ENCODE peak calls at places on chromosomes 11 and 22, in eight cellular contexts. One of them, this sample, is unnamed.

GRCh38 chr11:87892291-87892690 is 283.0 kb downstream of the RAB38 start:
- DNase-seq in COLO829: no peak
- DNase-seq in activated T-cell treated with anti-CD3 and anti-CD28 coated beads, Interleukin-2, amount 50 U/mL, for 72 hours: no peak
- DNase-seq in naive thymus-derived CD8-positive, alpha-beta T cell: no peak
- DNase-seq in non-pigmented ciliary epithelial cell: no peak
- DNase-seq in activated CD4-positive, alpha-beta T cell treated with anti-CD3 and anti-CD28 coated beads, Interleukin-2, amount 50 U/mL, for 24 hours: no peak
- DNase-seq in iris pigment epithelial cell: no peak
- DNase-seq in naive thymus-derived CD4-positive, alpha-beta T cell: no peak
- DNase-seq in this sample: no peak

GRCh38 chr11:34869425-34869824 is 46.8 kb downstream of the APIP start:
- DNase-seq in COLO829: no peak
- DNase-seq in activated T-cell treated with anti-CD3 and anti-CD28 coated beads, Interleukin-2, amount 50 U/mL, for 72 hours: no peak
- DNase-seq in naive thymus-derived CD8-positive, alpha-beta T cell: no peak
- DNase-seq in non-pigmented ciliary epithelial cell: no peak
- DNase-seq in activated CD4-positive, alpha-beta T cell treated with anti-CD3 and anti-CD28 coated beads, Interleukin-2, amount 50 U/mL, for 24 hours: no peak
- DNase-seq in iris pigment epithelial cell: peak
- DNase-seq in naive thymus-derived CD4-positive, alpha-beta T cell: no peak
- DNase-seq in this sample: no peak

GRCh38 chr22:24523873-24524272 is 28.7 kb downstream of the UPB1 start:
- DNase-seq in COLO829: no peak
- DNase-seq in activated T-cell treated with anti-CD3 and anti-CD28 coated beads, Interleukin-2, amount 50 U/mL, for 72 hours: no peak
- DNase-seq in naive thymus-derived CD8-positive, alpha-beta T cell: no peak
- DNase-seq in non-pigmented ciliary epithelial cell: peak
- DNase-seq in activated CD4-positive, alpha-beta T cell treated with anti-CD3 and anti-CD28 coated beads, Interleukin-2, amount 50 U/mL, for 24 hours: no peak
- DNase-seq in iris pigment epithelial cell: peak
- DNase-seq in naive thymus-derived CD4-positive, alpha-beta T cell: no peak
- DNase-seq in this sample: no peak

GRCh38 chr11:114719562-114719961 is 41.2 kb downstream of the NXPE2 start:
- DNase-seq in COLO829: no peak
- DNase-seq in activated T-cell treated with anti-CD3 and anti-CD28 coated beads, Interleukin-2, amount 50 U/mL, for 72 hours: no peak
- DNase-seq in naive thymus-derived CD8-positive, alpha-beta T cell: no peak
- DNase-seq in non-pigmented ciliary epithelial cell: no peak
- DNase-seq in activated CD4-positive, alpha-beta T cell treated with anti-CD3 and anti-CD28 coated beads, Interleukin-2, amount 50 U/mL, for 24 hours: no peak
- DNase-seq in iris pigment epithelial cell: no peak
- DNase-seq in naive thymus-derived CD4-positive, alpha-beta T cell: no peak
- DNase-seq in this sample: no peak

GRCh38 chr11:31805629-31806185 is 5.4 kb downstream of the PAX6 start:
- DNase-seq in COLO829: no peak
- DNase-seq in activated T-cell treated with anti-CD3 and anti-CD28 coated beads, Interleukin-2, amount 50 U/mL, for 72 hours: peak
- DNase-seq in naive thymus-derived CD8-positive, alpha-beta T cell: no peak
- DNase-seq in non-pigmented ciliary epithelial cell: no peak
- DNase-seq in activated CD4-positive, alpha-beta T cell treated with anti-CD3 and anti-CD28 coated beads, Interleukin-2, amount 50 U/mL, for 24 hours: no peak
- DNase-seq in iris pigment epithelial cell: no peak
- DNase-seq in naive thymus-derived CD4-positive, alpha-beta T cell: no peak
- DNase-seq in this sample: peak

GRCh38 chr22:22802346-22802970 is 85.2 kb upstream of the IGLL5 start:
- DNase-seq in COLO829: peak
- DNase-seq in activated T-cell treated with anti-CD3 and anti-CD28 coated beads, Interleukin-2, amount 50 U/mL, for 72 hours: peak
- DNase-seq in naive thymus-derived CD8-positive, alpha-beta T cell: peak
- DNase-seq in non-pigmented ciliary epithelial cell: no peak
- DNase-seq in activated CD4-positive, alpha-beta T cell treated with anti-CD3 and anti-CD28 coated beads, Interleukin-2, amount 50 U/mL, for 24 hours: no peak
- DNase-seq in iris pigment epithelial cell: no peak
- DNase-seq in naive thymus-derived CD4-positive, alpha-beta T cell: no peak
- DNase-seq in this sample: no peak

GRCh38 chr11:17734418-17734911 is at the start of gene KCNC1:
- DNase-seq in COLO829: no peak
- DNase-seq in activated T-cell treated with anti-CD3 and anti-CD28 coated beads, Interleukin-2, amount 50 U/mL, for 72 hours: no peak
- DNase-seq in naive thymus-derived CD8-positive, alpha-beta T cell: no peak
- DNase-seq in non-pigmented ciliary epithelial cell: no peak
- DNase-seq in activated CD4-positive, alpha-beta T cell treated with anti-CD3 and anti-CD28 coated beads, Interleukin-2, amount 50 U/mL, for 24 hours: no peak
- DNase-seq in iris pigment epithelial cell: peak
- DNase-seq in naive thymus-derived CD4-positive, alpha-beta T cell: no peak
- DNase-seq in this sample: no peak

GRCh38 chr11:14541180-14541579 is 21.0 kb upstream of the PSMA1 start:
- DNase-seq in COLO829: no peak
- DNase-seq in activated T-cell treated with anti-CD3 and anti-CD28 coated beads, Interleukin-2, amount 50 U/mL, for 72 hours: no peak
- DNase-seq in naive thymus-derived CD8-positive, alpha-beta T cell: no peak
- DNase-seq in non-pigmented ciliary epithelial cell: no peak
- DNase-seq in activated CD4-positive, alpha-beta T cell treated with anti-CD3 and anti-CD28 coated beads, Interleukin-2, amount 50 U/mL, for 24 hours: no peak
- DNase-seq in iris pigment epithelial cell: no peak
- DNase-seq in naive thymus-derived CD4-positive, alpha-beta T cell: no peak
- DNase-seq in this sample: no peak

GRCh38 chr11:68149417-68149816 is 28.2 kb upstream of the CHKA start:
- DNase-seq in COLO829: no peak
- DNase-seq in activated T-cell treated with anti-CD3 and anti-CD28 coated beads, Interleukin-2, amount 50 U/mL, for 72 hours: no peak
- DNase-seq in naive thymus-derived CD8-positive, alpha-beta T cell: no peak
- DNase-seq in non-pigmented ciliary epithelial cell: no peak
- DNase-seq in activated CD4-positive, alpha-beta T cell treated with anti-CD3 and anti-CD28 coated beads, Interleukin-2, amount 50 U/mL, for 24 hours: no peak
- DNase-seq in iris pigment epithelial cell: no peak
- DNase-seq in naive thymus-derived CD4-positive, alpha-beta T cell: no peak
- DNase-seq in this sample: no peak

GRCh38 chr11:110091995-110092576 is 1.1 kb upstream of the ZC3H12C start:
- DNase-seq in COLO829: no peak
- DNase-seq in activated T-cell treated with anti-CD3 and anti-CD28 coated beads, Interleukin-2, amount 50 U/mL, for 72 hours: no peak
- DNase-seq in naive thymus-derived CD8-positive, alpha-beta T cell: no peak
- DNase-seq in non-pigmented ciliary epithelial cell: no peak
- DNase-seq in activated CD4-positive, alpha-beta T cell treated with anti-CD3 and anti-CD28 coated beads, Interleukin-2, amount 50 U/mL, for 24 hours: no peak
- DNase-seq in iris pigment epithelial cell: peak
- DNase-seq in naive thymus-derived CD4-positive, alpha-beta T cell: no peak
- DNase-seq in this sample: no peak

GRCh38 chr11:123083623-123084029 is 21.7 kb upstream of the HSPA8 start:
- DNase-seq in COLO829: peak
- DNase-seq in activated T-cell treated with anti-CD3 and anti-CD28 coated beads, Interleukin-2, amount 50 U/mL, for 72 hours: peak
- DNase-seq in naive thymus-derived CD8-positive, alpha-beta T cell: no peak
- DNase-seq in non-pigmented ciliary epithelial cell: peak
- DNase-seq in activated CD4-positive, alpha-beta T cell treated with anti-CD3 and anti-CD28 coated beads, Interleukin-2, amount 50 U/mL, for 24 hours: peak
- DNase-seq in iris pigment epithelial cell: peak
- DNase-seq in naive thymus-derived CD4-positive, alpha-beta T cell: no peak
- DNase-seq in this sample: peak

GRCh38 chr22:28736296-28737155 is 5.1 kb downstream of the CHEK2 start:
- DNase-seq in COLO829: no peak
- DNase-seq in activated T-cell treated with anti-CD3 and anti-CD28 coated beads, Interleukin-2, amount 50 U/mL, for 72 hours: no peak
- DNase-seq in naive thymus-derived CD8-positive, alpha-beta T cell: no peak
- DNase-seq in non-pigmented ciliary epithelial cell: no peak
- DNase-seq in activated CD4-positive, alpha-beta T cell treated with anti-CD3 and anti-CD28 coated beads, Interleukin-2, amount 50 U/mL, for 24 hours: no peak
- DNase-seq in iris pigment epithelial cell: no peak
- DNase-seq in naive thymus-derived CD4-positive, alpha-beta T cell: no peak
- DNase-seq in this sample: no peak

GRCh38 chr22:16989915-16990314 is 18.1 kb downstream of the GAB4 start:
- DNase-seq in COLO829: peak
- DNase-seq in activated T-cell treated with anti-CD3 and anti-CD28 coated beads, Interleukin-2, amount 50 U/mL, for 72 hours: no peak
- DNase-seq in naive thymus-derived CD8-positive, alpha-beta T cell: no peak
- DNase-seq in non-pigmented ciliary epithelial cell: no peak
- DNase-seq in activated CD4-positive, alpha-beta T cell treated with anti-CD3 and anti-CD28 coated beads, Interleukin-2, amount 50 U/mL, for 24 hours: no peak
- DNase-seq in iris pigment epithelial cell: no peak
- DNase-seq in naive thymus-derived CD4-positive, alpha-beta T cell: no peak
- DNase-seq in this sample: no peak

GRCh38 chr11:126104420-126104819 is 41.8 kb upstream of the CDON start:
- DNase-seq in COLO829: no peak
- DNase-seq in activated T-cell treated with anti-CD3 and anti-CD28 coated beads, Interleukin-2, amount 50 U/mL, for 72 hours: no peak
- DNase-seq in naive thymus-derived CD8-positive, alpha-beta T cell: no peak
- DNase-seq in non-pigmented ciliary epithelial cell: no peak
- DNase-seq in activated CD4-positive, alpha-beta T cell treated with anti-CD3 and anti-CD28 coated beads, Interleukin-2, amount 50 U/mL, for 24 hours: no peak
- DNase-seq in iris pigment epithelial cell: no peak
- DNase-seq in naive thymus-derived CD4-positive, alpha-beta T cell: no peak
- DNase-seq in this sample: no peak

GRCh38 chr11:39617971-39618370 is 1841.5 kb downstream of the LRRC4C start:
- DNase-seq in COLO829: no peak
- DNase-seq in activated T-cell treated with anti-CD3 and anti-CD28 coated beads, Interleukin-2, amount 50 U/mL, for 72 hours: no peak
- DNase-seq in naive thymus-derived CD8-positive, alpha-beta T cell: no peak
- DNase-seq in non-pigmented ciliary epithelial cell: no peak
- DNase-seq in activated CD4-positive, alpha-beta T cell treated with anti-CD3 and anti-CD28 coated beads, Interleukin-2, amount 50 U/mL, for 24 hours: no peak
- DNase-seq in iris pigment epithelial cell: no peak
- DNase-seq in naive thymus-derived CD4-positive, alpha-beta T cell: no peak
- DNase-seq in this sample: no peak

GRCh38 chr11:100525197-100525596 is 161.9 kb upstream of the ARHGAP42 start:
- DNase-seq in COLO829: no peak
- DNase-seq in activated T-cell treated with anti-CD3 and anti-CD28 coated beads, Interleukin-2, amount 50 U/mL, for 72 hours: no peak
- DNase-seq in naive thymus-derived CD8-positive, alpha-beta T cell: no peak
- DNase-seq in non-pigmented ciliary epithelial cell: no peak
- DNase-seq in activated CD4-positive, alpha-beta T cell treated with anti-CD3 and anti-CD28 coated beads, Interleukin-2, amount 50 U/mL, for 24 hours: no peak
- DNase-seq in iris pigment epithelial cell: no peak
- DNase-seq in naive thymus-derived CD4-positive, alpha-beta T cell: no peak
- DNase-seq in this sample: no peak

GRCh38 chr22:35733742-35734516 is 16.3 kb downstream of the APOL5 start:
- DNase-seq in COLO829: no peak
- DNase-seq in activated T-cell treated with anti-CD3 and anti-CD28 coated beads, Interleukin-2, amount 50 U/mL, for 72 hours: no peak
- DNase-seq in naive thymus-derived CD8-positive, alpha-beta T cell: no peak
- DNase-seq in non-pigmented ciliary epithelial cell: no peak
- DNase-seq in activated CD4-positive, alpha-beta T cell treated with anti-CD3 and anti-CD28 coated beads, Interleukin-2, amount 50 U/mL, for 24 hours: no peak
- DNase-seq in iris pigment epithelial cell: no peak
- DNase-seq in naive thymus-derived CD4-positive, alpha-beta T cell: no peak
- DNase-seq in this sample: no peak

GRCh38 chr11:119377112-119377901 is 4.2 kb downstream of the USP2 start:
- DNase-seq in COLO829: no peak
- DNase-seq in activated T-cell treated with anti-CD3 and anti-CD28 coated beads, Interleukin-2, amount 50 U/mL, for 72 hours: no peak
- DNase-seq in naive thymus-derived CD8-positive, alpha-beta T cell: no peak
- DNase-seq in non-pigmented ciliary epithelial cell: no peak
- DNase-seq in activated CD4-positive, alpha-beta T cell treated with anti-CD3 and anti-CD28 coated beads, Interleukin-2, amount 50 U/mL, for 24 hours: no peak
- DNase-seq in iris pigment epithelial cell: no peak
- DNase-seq in naive thymus-derived CD4-positive, alpha-beta T cell: no peak
- DNase-seq in this sample: no peak

GRCh38 chr11:67160872-67161783 is 42.1 kb downstream of the KDM2A start:
- DNase-seq in COLO829: peak
- DNase-seq in activated T-cell treated with anti-CD3 and anti-CD28 coated beads, Interleukin-2, amount 50 U/mL, for 72 hours: no peak
- DNase-seq in naive thymus-derived CD8-positive, alpha-beta T cell: no peak
- DNase-seq in non-pigmented ciliary epithelial cell: no peak
- DNase-seq in activated CD4-positive, alpha-beta T cell treated with anti-CD3 and anti-CD28 coated beads, Interleukin-2, amount 50 U/mL, for 24 hours: no peak
- DNase-seq in iris pigment epithelial cell: peak
- DNase-seq in naive thymus-derived CD4-positive, alpha-beta T cell: no peak
- DNase-seq in this sample: no peak

GRCh38 chr11:73375830-73376167 is 400 bp upstream of the RELT start:
- DNase-seq in COLO829: no peak
- DNase-seq in activated T-cell treated with anti-CD3 and anti-CD28 coated beads, Interleukin-2, amount 50 U/mL, for 72 hours: no peak
- DNase-seq in naive thymus-derived CD8-positive, alpha-beta T cell: no peak
- DNase-seq in non-pigmented ciliary epithelial cell: no peak
- DNase-seq in activated CD4-positive, alpha-beta T cell treated with anti-CD3 and anti-CD28 coated beads, Interleukin-2, amount 50 U/mL, for 24 hours: no peak
- DNase-seq in iris pigment epithelial cell: no peak
- DNase-seq in naive thymus-derived CD4-positive, alpha-beta T cell: no peak
- DNase-seq in this sample: no peak

GRCh38 chr11:38751421-38751820 is 2153.4 kb upstream of the RAG2 start:
- DNase-seq in COLO829: no peak
- DNase-seq in activated T-cell treated with anti-CD3 and anti-CD28 coated beads, Interleukin-2, amount 50 U/mL, for 72 hours: no peak
- DNase-seq in naive thymus-derived CD8-positive, alpha-beta T cell: no peak
- DNase-seq in non-pigmented ciliary epithelial cell: no peak
- DNase-seq in activated CD4-positive, alpha-beta T cell treated with anti-CD3 and anti-CD28 coated beads, Interleukin-2, amount 50 U/mL, for 24 hours: no peak
- DNase-seq in iris pigment epithelial cell: no peak
- DNase-seq in naive thymus-derived CD4-positive, alpha-beta T cell: no peak
- DNase-seq in this sample: no peak

GRCh38 chr11:77252555-77253270 is 48.8 kb downstream of the GDPD4 start:
- DNase-seq in COLO829: no peak
- DNase-seq in activated T-cell treated with anti-CD3 and anti-CD28 coated beads, Interleukin-2, amount 50 U/mL, for 72 hours: no peak
- DNase-seq in naive thymus-derived CD8-positive, alpha-beta T cell: no peak
- DNase-seq in non-pigmented ciliary epithelial cell: no peak
- DNase-seq in activated CD4-positive, alpha-beta T cell treated with anti-CD3 and anti-CD28 coated beads, Interleukin-2, amount 50 U/mL, for 24 hours: no peak
- DNase-seq in iris pigment epithelial cell: no peak
- DNase-seq in naive thymus-derived CD4-positive, alpha-beta T cell: no peak
- DNase-seq in this sample: no peak

GRCh38 chr11:1879342-1879940 is 12.3 kb downstream of the PRR33 start:
- DNase-seq in COLO829: no peak
- DNase-seq in activated T-cell treated with anti-CD3 and anti-CD28 coated beads, Interleukin-2, amount 50 U/mL, for 72 hours: no peak
- DNase-seq in naive thymus-derived CD8-positive, alpha-beta T cell: no peak
- DNase-seq in non-pigmented ciliary epithelial cell: no peak
- DNase-seq in activated CD4-positive, alpha-beta T cell treated with anti-CD3 and anti-CD28 coated beads, Interleukin-2, amount 50 U/mL, for 24 hours: no peak
- DNase-seq in iris pigment epithelial cell: no peak
- DNase-seq in naive thymus-derived CD4-positive, alpha-beta T cell: no peak
- DNase-seq in this sample: no peak

GRCh38 chr11:70668204-70669202 is 270.2 kb downstream of the CTTN start:
- DNase-seq in COLO829: no peak
- DNase-seq in activated T-cell treated with anti-CD3 and anti-CD28 coated beads, Interleukin-2, amount 50 U/mL, for 72 hours: no peak
- DNase-seq in naive thymus-derived CD8-positive, alpha-beta T cell: no peak
- DNase-seq in non-pigmented ciliary epithelial cell: no peak
- DNase-seq in activated CD4-positive, alpha-beta T cell treated with anti-CD3 and anti-CD28 coated beads, Interleukin-2, amount 50 U/mL, for 24 hours: no peak
- DNase-seq in iris pigment epithelial cell: no peak
- DNase-seq in naive thymus-derived CD4-positive, alpha-beta T cell: no peak
- DNase-seq in this sample: no peak

GRCh38 chr11:128547946-128548654 is 39.3 kb downstream of the ETS1 start:
- DNase-seq in COLO829: no peak
- DNase-seq in activated T-cell treated with anti-CD3 and anti-CD28 coated beads, Interleukin-2, amount 50 U/mL, for 72 hours: no peak
- DNase-seq in naive thymus-derived CD8-positive, alpha-beta T cell: no peak
- DNase-seq in non-pigmented ciliary epithelial cell: no peak
- DNase-seq in activated CD4-positive, alpha-beta T cell treated with anti-CD3 and anti-CD28 coated beads, Interleukin-2, amount 50 U/mL, for 24 hours: no peak
- DNase-seq in iris pigment epithelial cell: no peak
- DNase-seq in naive thymus-derived CD4-positive, alpha-beta T cell: no peak
- DNase-seq in this sample: no peak

GRCh38 chr11:95231881-95232605 is 1.0 kb upstream of the SESN3 start:
- DNase-seq in COLO829: no peak
- DNase-seq in activated T-cell treated with anti-CD3 and anti-CD28 coated beads, Interleukin-2, amount 50 U/mL, for 72 hours: peak
- DNase-seq in naive thymus-derived CD8-positive, alpha-beta T cell: peak
- DNase-seq in non-pigmented ciliary epithelial cell: no peak
- DNase-seq in activated CD4-positive, alpha-beta T cell treated with anti-CD3 and anti-CD28 coated beads, Interleukin-2, amount 50 U/mL, for 24 hours: peak
- DNase-seq in iris pigment epithelial cell: peak
- DNase-seq in naive thymus-derived CD4-positive, alpha-beta T cell: peak
- DNase-seq in this sample: peak

GRCh38 chr11:111870522-111870886 is 877 bp downstream of the ALG9 start:
- DNase-seq in COLO829: no peak
- DNase-seq in activated T-cell treated with anti-CD3 and anti-CD28 coated beads, Interleukin-2, amount 50 U/mL, for 72 hours: no peak
- DNase-seq in naive thymus-derived CD8-positive, alpha-beta T cell: no peak
- DNase-seq in non-pigmented ciliary epithelial cell: no peak
- DNase-seq in activated CD4-positive, alpha-beta T cell treated with anti-CD3 and anti-CD28 coated beads, Interleukin-2, amount 50 U/mL, for 24 hours: no peak
- DNase-seq in iris pigment epithelial cell: no peak
- DNase-seq in naive thymus-derived CD4-positive, alpha-beta T cell: no peak
- DNase-seq in this sample: no peak

GRCh38 chr11:7353100-7353499 is 101.4 kb downstream of the SYT9 start:
- DNase-seq in COLO829: peak
- DNase-seq in activated T-cell treated with anti-CD3 and anti-CD28 coated beads, Interleukin-2, amount 50 U/mL, for 72 hours: peak
- DNase-seq in naive thymus-derived CD8-positive, alpha-beta T cell: peak
- DNase-seq in non-pigmented ciliary epithelial cell: no peak
- DNase-seq in activated CD4-positive, alpha-beta T cell treated with anti-CD3 and anti-CD28 coated beads, Interleukin-2, amount 50 U/mL, for 24 hours: no peak
- DNase-seq in iris pigment epithelial cell: peak
- DNase-seq in naive thymus-derived CD4-positive, alpha-beta T cell: no peak
- DNase-seq in this sample: no peak

GRCh38 chr11:57566035-57566504 is 1.4 kb downstream of the UBE2L6 start:
- DNase-seq in COLO829: no peak
- DNase-seq in activated T-cell treated with anti-CD3 and anti-CD28 coated beads, Interleukin-2, amount 50 U/mL, for 72 hours: peak
- DNase-seq in naive thymus-derived CD8-positive, alpha-beta T cell: peak
- DNase-seq in non-pigmented ciliary epithelial cell: peak
- DNase-seq in activated CD4-positive, alpha-beta T cell treated with anti-CD3 and anti-CD28 coated beads, Interleukin-2, amount 50 U/mL, for 24 hours: peak
- DNase-seq in iris pigment epithelial cell: peak
- DNase-seq in naive thymus-derived CD4-positive, alpha-beta T cell: no peak
- DNase-seq in this sample: no peak

GRCh38 chr22:48053973-48054372 is 1291.5 kb downstream of the TBC1D22A start:
- DNase-seq in COLO829: no peak
- DNase-seq in activated T-cell treated with anti-CD3 and anti-CD28 coated beads, Interleukin-2, amount 50 U/mL, for 72 hours: no peak
- DNase-seq in naive thymus-derived CD8-positive, alpha-beta T cell: no peak
- DNase-seq in non-pigmented ciliary epithelial cell: no peak
- DNase-seq in activated CD4-positive, alpha-beta T cell treated with anti-CD3 and anti-CD28 coated beads, Interleukin-2, amount 50 U/mL, for 24 hours: no peak
- DNase-seq in iris pigment epithelial cell: no peak
- DNase-seq in naive thymus-derived CD4-positive, alpha-beta T cell: no peak
- DNase-seq in this sample: no peak

GRCh38 chr11:93567406-93567819 is 24.2 kb upstream of the SMCO4 start:
- DNase-seq in COLO829: no peak
- DNase-seq in activated T-cell treated with anti-CD3 and anti-CD28 coated beads, Interleukin-2, amount 50 U/mL, for 72 hours: no peak
- DNase-seq in naive thymus-derived CD8-positive, alpha-beta T cell: no peak
- DNase-seq in non-pigmented ciliary epithelial cell: no peak
- DNase-seq in activated CD4-positive, alpha-beta T cell treated with anti-CD3 and anti-CD28 coated beads, Interleukin-2, amount 50 U/mL, for 24 hours: no peak
- DNase-seq in iris pigment epithelial cell: peak
- DNase-seq in naive thymus-derived CD4-positive, alpha-beta T cell: no peak
- DNase-seq in this sample: no peak

GRCh38 chr11:111531687-111532364 is 8.7 kb upstream of the LAYN start:
- DNase-seq in COLO829: peak
- DNase-seq in activated T-cell treated with anti-CD3 and anti-CD28 coated beads, Interleukin-2, amount 50 U/mL, for 72 hours: peak
- DNase-seq in naive thymus-derived CD8-positive, alpha-beta T cell: no peak
- DNase-seq in non-pigmented ciliary epithelial cell: peak
- DNase-seq in activated CD4-positive, alpha-beta T cell treated with anti-CD3 and anti-CD28 coated beads, Interleukin-2, amount 50 U/mL, for 24 hours: peak
- DNase-seq in iris pigment epithelial cell: peak
- DNase-seq in naive thymus-derived CD4-positive, alpha-beta T cell: no peak
- DNase-seq in this sample: no peak

GRCh38 chr22:46297151-46297819 is 615 bp downstream of the GTSE1 start:
- DNase-seq in COLO829: no peak
- DNase-seq in activated T-cell treated with anti-CD3 and anti-CD28 coated beads, Interleukin-2, amount 50 U/mL, for 72 hours: peak
- DNase-seq in naive thymus-derived CD8-positive, alpha-beta T cell: no peak
- DNase-seq in non-pigmented ciliary epithelial cell: no peak
- DNase-seq in activated CD4-positive, alpha-beta T cell treated with anti-CD3 and anti-CD28 coated beads, Interleukin-2, amount 50 U/mL, for 24 hours: no peak
- DNase-seq in iris pigment epithelial cell: peak
- DNase-seq in naive thymus-derived CD4-positive, alpha-beta T cell: no peak
- DNase-seq in this sample: no peak

GRCh38 chr11:2210366-2211112 is 38.9 kb upstream of the TH start:
- DNase-seq in COLO829: no peak
- DNase-seq in activated T-cell treated with anti-CD3 and anti-CD28 coated beads, Interleukin-2, amount 50 U/mL, for 72 hours: no peak
- DNase-seq in naive thymus-derived CD8-positive, alpha-beta T cell: no peak
- DNase-seq in non-pigmented ciliary epithelial cell: no peak
- DNase-seq in activated CD4-positive, alpha-beta T cell treated with anti-CD3 and anti-CD28 coated beads, Interleukin-2, amount 50 U/mL, for 24 hours: no peak
- DNase-seq in iris pigment epithelial cell: no peak
- DNase-seq in naive thymus-derived CD4-positive, alpha-beta T cell: no peak
- DNase-seq in this sample: no peak